ENCODE peak calls at places on chromosomes 12 and 14, in four cellular contexts. Y is SK-N-SH, X is K562, V is GM12878. H is an unnamed sample.

GRCh38 chr12:104669057-104669770 is 212.5 kb downstream of the CHST11 start:
- DNase-seq in Y (peak; percentile 71), X (no peak), V (no peak), H (no peak)

GRCh38 chr12:124509676-124510300 is 57.6 kb downstream of the NCOR2 start:
- DNase-seq in Y (peak; percentile 79), X (peak; percentile 61), V (no peak), H (peak; percentile 86)

GRCh38 chr12:171743-172705 is 41.9 kb downstream of the SLC6A12 start:
- DNase-seq in Y (peak; percentile 66), X (peak; percentile 59), V (no peak), H (no peak)

GRCh38 chr14:101133068-101133467 is 229.5 kb upstream of the RTL1 start:
- DNase-seq in Y (no peak), X (no peak), V (no peak), H (no peak)

GRCh38 chr14:34257505-34257904 is 204.5 kb downstream of the SPTSSA start:
- DNase-seq in Y (no peak), X (no peak), V (no peak), H (no peak)

GRCh38 chr14:95290769-95291440 is 28.8 kb downstream of the CLMN start:
- DNase-seq in Y (peak; percentile 65), X (no peak), V (no peak), H (no peak)

GRCh38 chr12:87163122-87163521 is 866.1 kb downstream of the C12orf50 start:
- DNase-seq in Y (no peak), X (no peak), V (no peak), H (no peak)

GRCh38 chr14:71206766-71207371 is 299.6 kb downstream of the PCNX1 start:
- DNase-seq in Y (peak; percentile 64), X (no peak), V (no peak), H (no peak)

GRCh38 chr12:10747730-10748129 is 24.6 kb upstream of the YBX3 start:
- DNase-seq in Y (no peak), X (no peak), V (no peak), H (peak; percentile 25)

GRCh38 chr14:98244162-98244948 is 1027.6 kb downstream of the BCL11B start:
- DNase-seq in Y (no peak), X (no peak), V (no peak), H (no peak)

GRCh38 chr14:55540847-55541773 is 38.9 kb upstream of the KTN1 start:
- DNase-seq in Y (no peak), X (no peak), V (no peak), H (no peak)

GRCh38 chr12:74647241-74647640 is 109.6 kb downstream of the ATXN7L3B start:
- DNase-seq in Y (no peak), X (no peak), V (no peak), H (no peak)

GRCh38 chr12:48775299-48775698 is 13.6 kb downstream of the ADCY6 start:
- DNase-seq in Y (no peak), X (no peak), V (no peak), H (no peak)

GRCh38 chr12:48776956-48777355 is 11.9 kb downstream of the ADCY6 start:
- DNase-seq in Y (no peak), X (no peak), V (no peak), H (no peak)

GRCh38 chr12:48773686-48774085 is 15.2 kb downstream of the ADCY6 start:
- DNase-seq in Y (no peak), X (no peak), V (no peak), H (no peak)

GRCh38 chr12:48777501-48778400 is 11.1 kb downstream of the ADCY6 start:
- DNase-seq in Y (no peak), X (no peak), V (no peak), H (no peak)

DNA sequence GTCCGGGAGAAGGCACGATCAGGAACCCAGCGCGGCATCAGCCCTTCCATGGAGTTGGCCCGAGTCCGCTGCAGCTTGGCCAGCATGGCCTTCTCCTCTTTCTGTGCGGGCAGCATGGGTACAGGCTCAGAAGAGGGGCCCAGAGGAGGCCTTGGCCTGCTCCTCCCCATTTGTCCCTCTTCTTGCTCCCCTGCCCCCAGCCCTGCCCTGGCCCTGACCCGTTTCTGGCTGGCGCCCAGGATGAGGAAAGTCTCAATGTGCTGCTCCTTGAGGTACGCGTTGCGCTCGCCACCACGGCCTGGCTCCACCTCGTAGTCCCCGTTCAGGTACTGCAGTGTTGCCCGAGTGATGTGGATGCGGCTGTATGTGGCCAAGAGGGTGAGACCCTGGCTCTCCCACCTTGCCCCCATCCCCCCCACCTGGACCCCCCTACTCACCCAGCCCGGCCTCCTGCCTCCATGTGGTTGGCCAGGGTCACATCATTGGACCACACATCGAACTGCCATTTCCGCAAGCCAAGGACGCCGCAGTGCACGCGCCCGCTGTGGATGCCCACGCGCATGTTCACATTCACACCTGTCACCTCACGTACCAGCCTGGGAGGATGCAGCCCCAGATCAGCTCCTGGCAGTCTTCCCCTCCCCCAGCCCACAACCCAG is 12.8 kb downstream of the ADCY6 start:
- DNase-seq in Y (no peak), X (no peak), V (no peak), H (no peak)
- H3K36me3 ChIP-seq in Y (peaks cover 59% of the 10 kb centered on the region), X (no peaks in the 10 kb centered on the region), V (no peaks in the 10 kb centered on the region), H (peaks cover 18% of the 10 kb centered on the region)

GRCh38 chr14:83147006-83147405 is 1613.4 kb upstream of the SEL1L start:
- DNase-seq in Y (no peak), X (no peak), V (no peak), H (no peak)
- TF ChIP-seq TAF1 in Y (no peak), X (no peak), V (no peak), H (no peak)

GRCh38 chr12:94925729-94926128 is 77.8 kb downstream of the NDUFA12 start:
- DNase-seq in Y (no peak), X (no peak), V (no peak), H (no peak)

GRCh38 chr12:94925206-94925605 is 78.3 kb downstream of the NDUFA12 start:
- DNase-seq in Y (no peak), X (no peak), V (no peak), H (no peak)

DNA sequence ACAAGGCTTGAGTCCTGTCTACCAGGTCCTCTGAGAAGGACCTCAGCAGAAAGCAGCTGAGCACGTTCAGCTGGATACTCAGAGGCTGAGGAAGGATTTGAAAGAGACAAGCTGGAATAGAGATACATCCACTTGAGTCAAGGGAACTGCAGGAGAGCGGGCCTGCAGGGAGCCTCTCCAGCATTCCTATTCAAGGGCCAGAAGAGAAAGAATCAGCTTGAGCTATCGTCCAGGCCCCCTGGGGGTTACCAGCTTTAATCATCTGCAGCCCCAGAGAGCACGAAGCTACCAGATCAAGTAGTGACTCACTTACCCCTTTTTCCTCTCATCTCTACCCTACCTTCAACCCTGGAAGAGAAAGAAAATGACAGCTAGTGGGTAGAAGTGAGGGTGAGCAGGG is 80.9 kb downstream of the NDUFA12 start:
- DNase-seq in Y (no peak), X (no peak), V (no peak), H (no peak)
- H3K36me3 ChIP-seq in Y (no peaks in the 10 kb centered on the region), X (no peaks in the 10 kb centered on the region), V (no peaks in the 10 kb centered on the region), H (no peaks in the 10 kb centered on the region)

GRCh38 chr12:2489266-2489665 is 305.5 kb upstream of the FKBP4 start:
- DNase-seq in Y (no peak), X (no peak), V (no peak), H (no peak)
- TF ChIP-seq TAF1 in Y (no peak), X (no peak), V (no peak), H (no peak)

GRCh38 chr14:103697196-103697595 is 18.1 kb downstream of the XRCC3 start:
- DNase-seq in Y (no peak), X (no peak), V (no peak), H (no peak)
- H3K36me3 ChIP-seq in Y (peaks cover 70% of the 10 kb centered on the region), X (peaks cover 80% of the 10 kb centered on the region), V (peaks cover 10% of the 10 kb centered on the region), H (peaks cover 49% of the 10 kb centered on the region)

GRCh38 chr14:77490347-77490986 is 8.1 kb downstream of the ISM2 start:
- DNase-seq in Y (no peak), X (no peak), V (no peak), H (no peak)

GRCh38 chr14:77491056-77491455 is 7.6 kb downstream of the ISM2 start:
- DNase-seq in Y (no peak), X (no peak), V (no peak), H (no peak)

GRCh38 chr14:77488558-77488957 is 10.1 kb downstream of the ISM2 start:
- DNase-seq in Y (no peak), X (no peak), V (no peak), H (no peak)

GRCh38 chr14:77485901-77486678 is 12.5 kb downstream of the ISM2 start:
- DNase-seq in Y (no peak), X (no peak), V (no peak), H (no peak)

DNA sequence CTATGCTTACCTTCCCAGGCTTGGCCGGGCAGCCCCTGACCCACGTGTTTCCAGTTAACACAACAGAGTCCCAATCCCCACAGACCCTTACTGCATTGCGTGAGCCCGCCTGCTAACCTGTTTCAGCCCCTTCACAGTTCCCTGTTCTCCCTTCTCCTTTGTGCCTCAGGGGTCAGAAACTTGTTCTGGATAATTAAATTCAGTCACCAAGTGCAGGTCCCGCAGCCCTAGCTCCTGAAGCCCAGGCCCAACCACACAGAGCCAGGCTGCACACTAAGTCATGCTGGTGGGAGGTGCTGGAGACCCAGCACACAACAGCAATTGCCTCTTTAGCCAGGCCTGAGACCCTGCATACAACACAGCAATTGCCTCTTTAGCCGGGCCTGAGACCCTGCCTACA is 9.6 kb downstream of the ISM2 start:
- DNase-seq in Y (peak; percentile 25), X (no peak), V (no peak), H (no peak)
- TF ChIP-seq TAF1 in Y (no peak), X (no peak), V (no peak), H (no peak)

GRCh38 chr14:86799244-86799647 is 1193.7 kb downstream of the GALC start:
- DNase-seq in Y (no peak), X (no peak), V (no peak), H (peak; percentile 72)
- H3K36me3 ChIP-seq in Y (no peaks in the 10 kb centered on the region), X (no peaks in the 10 kb centered on the region), V (no peaks in the 10 kb centered on the region), H (no peaks in the 10 kb centered on the region)

DNA sequence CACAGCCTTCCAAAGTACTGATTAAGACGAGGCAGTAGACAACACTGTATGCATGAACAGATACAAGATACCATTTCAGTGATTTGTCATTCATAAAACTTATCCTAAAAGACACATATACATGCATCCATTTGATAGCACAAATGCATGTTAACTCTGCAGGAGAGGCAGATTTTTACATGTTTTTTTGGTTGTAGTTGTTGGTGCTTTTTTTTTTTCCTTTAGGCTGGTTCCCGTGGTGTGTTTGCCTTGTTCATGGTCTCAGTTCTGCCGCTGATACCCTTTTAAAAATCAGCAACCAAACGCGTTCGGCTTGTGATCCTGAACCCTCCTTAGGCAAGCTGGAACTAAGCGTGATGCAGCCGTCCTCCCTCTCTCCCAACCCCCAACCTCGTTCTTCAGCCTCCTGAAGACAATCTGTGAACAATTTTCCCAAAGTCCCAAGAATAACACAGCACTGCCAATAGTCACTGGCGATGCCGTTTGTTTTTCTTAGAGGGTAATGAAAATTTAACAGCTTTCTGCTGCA is 1.2 kb downstream of the PRICKLE1 start:
- DNase-seq in Y (no peak), X (no peak), V (no peak), H (no peak)
- TF ChIP-seq TAF1 in Y (no peak), X (no peak), V (no peak), H (no peak)

DNA sequence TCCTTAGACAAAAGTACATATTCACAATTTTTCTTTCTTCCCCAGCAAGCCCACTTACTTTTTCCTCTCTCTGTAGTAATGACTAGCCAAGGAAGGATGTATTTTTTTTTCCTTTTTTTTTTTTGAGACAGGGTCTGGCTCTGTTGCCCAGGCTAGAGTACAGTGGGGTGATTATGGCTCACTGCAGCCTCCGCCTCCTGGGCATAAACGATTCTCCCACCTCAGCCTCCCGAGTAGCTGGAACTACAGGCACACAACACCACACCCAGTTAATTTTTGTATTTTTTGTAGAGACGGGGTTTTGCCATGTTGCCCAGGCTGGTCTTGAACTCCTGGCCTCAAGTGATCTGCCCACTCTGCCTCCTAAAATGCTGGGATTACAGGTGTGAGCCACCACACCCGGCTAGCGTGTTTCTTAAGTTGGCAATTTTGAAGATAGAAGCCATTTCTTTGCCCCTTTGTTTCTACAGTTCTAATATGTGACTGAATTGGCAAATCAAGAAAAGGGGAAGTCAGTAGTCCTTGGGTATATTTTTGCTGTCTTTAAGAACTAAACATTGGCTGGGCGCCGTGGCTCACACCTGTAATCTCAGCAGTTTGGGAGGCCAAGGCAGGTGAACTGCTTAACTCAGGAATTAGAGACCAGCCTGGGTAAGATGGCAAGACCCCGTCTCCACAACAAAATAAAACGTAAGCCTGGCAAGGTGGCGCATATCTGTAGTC is 3.2 kb upstream of the NACA start:
- DNase-seq in Y (no peak), X (no peak), V (no peak), H (no peak)
- H3K36me3 ChIP-seq in Y (peaks cover 4% of the 10 kb centered on the region), X (peaks cover 58% of the 10 kb centered on the region), V (peaks cover 11% of the 10 kb centered on the region), H (peaks cover 15% of the 10 kb centered on the region)